ENCODE peak calls at places on chromosomes 13 and 19, in eight cellular contexts. I is astrocyte of the cerebellum; M is stimulated activated CD8-positive, alpha-beta memory T cell treated with anti-CD3 and anti-CD28 coated beads, Interleukin-4, amount 100 ng/mL, for 1 hour; T is fibroblast of pulmonary artery; B is glutamatergic neuron; P is MCF 10A; C is NCI-H2081; S is stimulated activated naive CD8-positive, alpha-beta T cell treated with anti-CD3 and anti-CD28 coated beads, Interleukin-15, Interleukin-2, amounts not matched to agents 100 U/mL and 50 U/mL, for 24 hours. E is an unnamed sample.

GRCh38 chr19:39415111-39416046 is 2.9 kb downstream of the PLEKHG2 start:
- DNase-seq in C (no peak), S (no peak), B (no peak), T (no peak), M (no peak), I (no peak), P (no peak), E (no peak)

GRCh38 chr19:8526345-8527062 is 12.5 kb upstream of the ZNF414 start:
- DNase-seq in B (peak), P (peak), I (peak), M (no peak), C (peak), T (peak), S (no peak), E (peak)

GRCh38 chr19:46487178-46487801 is 8.4 kb downstream of the PNMA8B start:
- DNase-seq in P (no peak), M (no peak), S (no peak), C (no peak), T (no peak), B (no peak), I (no peak), E (no peak)

GRCh38 chr13:36518707-36519106 is 86.4 kb downstream of the CCNA1 start:
- DNase-seq in P (no peak), I (no peak), B (no peak), M (no peak), T (no peak), S (no peak), C (no peak), E (no peak)

GRCh38 chr19:16222806-16223205 is 25.1 kb downstream of the AP1M1 start:
- DNase-seq in M (no peak), B (no peak), I (no peak), C (no peak), T (no peak), P (no peak), S (no peak), E (peak)

GRCh38 chr19:43290568-43291359 is 21.4 kb upstream of the PSG9 start:
- DNase-seq in S (peak), T (peak), M (no peak), P (peak), I (no peak), B (peak), C (no peak), E (peak)

GRCh38 chr13:106612688-106613087 is 44.8 kb upstream of the ARGLU1 start:
- DNase-seq in T (peak), S (no peak), B (no peak), I (no peak), M (no peak), C (no peak), P (peak), E (peak)

GRCh38 chr19:47450478-47450877 is 21.2 kb downstream of the SLC8A2 start:
- DNase-seq in I (no peak), C (no peak), T (no peak), S (no peak), P (no peak), B (no peak), M (no peak), E (no peak)

GRCh38 chr19:19538077-19538764 is at the start of gene CILP2:
- DNase-seq in M (no peak), B (peak), C (peak), T (no peak), I (no peak), P (no peak), S (peak), E (no peak)

GRCh38 chr13:54949735-54950134 is 1921.1 kb downstream of the OLFM4 start:
- DNase-seq in P (peak), T (no peak), C (no peak), I (no peak), M (no peak), B (no peak), S (no peak), E (no peak)

GRCh38 chr13:36696410-36696809 is 22.6 kb downstream of the SERTM1 start:
- DNase-seq in M (no peak), B (no peak), T (no peak), P (no peak), I (no peak), S (no peak), C (no peak), E (no peak)